ENCODE peak calls at places on chromosomes 6 and 20, in nine cellular contexts. One of them, this sample, is unnamed.

GRCh38 chr20:46357030-46357514 is 48.8 kb upstream of the CDH22 start:
- DNase-seq in effector CD8-positive, alpha-beta T cell: no peak
- DNase-seq in fibroblast of lung: no peak
- DNase-seq in SJSA1: no peak
- DNase-seq in CMK: no peak
- DNase-seq in activated T-cell treated with anti-CD3 and anti-CD28 coated beads, Interleukin-2, amount 50 U/mL, for 72 hours: no peak
- DNase-seq in HT1080: no peak
- DNase-seq in MM.1S: no peak
- DNase-seq in stimulated activated effector memory CD8-positive, alpha-beta T cell treated with anti-CD3 and anti-CD28 coated beads, Interleukin-12 subunit alpha, Interleukin-12 subunit beta, amount 100 ng/mL, for 72 hours: no peak
- DNase-seq in this sample: no peak

GRCh38 chr20:13353261-13353945 is 132.3 kb downstream of the ISM1 start:
- DNase-seq in CMK: no peak
- DNase-seq in stimulated activated effector memory CD8-positive, alpha-beta T cell treated with anti-CD3 and anti-CD28 coated beads, Interleukin-12 subunit alpha, Interleukin-12 subunit beta, amount 100 ng/mL, for 72 hours: no peak
- DNase-seq in SJSA1: no peak
- DNase-seq in HT1080: no peak
- DNase-seq in MM.1S: no peak
- DNase-seq in fibroblast of lung: peak; percentile 20
- DNase-seq in effector CD8-positive, alpha-beta T cell: no peak
- DNase-seq in activated T-cell treated with anti-CD3 and anti-CD28 coated beads, Interleukin-2, amount 50 U/mL, for 72 hours: no peak
- DNase-seq in this sample: no peak

GRCh38 chr6:116996842-116997241 is 119.8 kb downstream of the RFX6 start:
- DNase-seq in SJSA1: no peak
- DNase-seq in effector CD8-positive, alpha-beta T cell: no peak
- DNase-seq in fibroblast of lung: no peak
- DNase-seq in CMK: no peak
- DNase-seq in activated T-cell treated with anti-CD3 and anti-CD28 coated beads, Interleukin-2, amount 50 U/mL, for 72 hours: no peak
- DNase-seq in HT1080: no peak
- DNase-seq in MM.1S: no peak
- DNase-seq in stimulated activated effector memory CD8-positive, alpha-beta T cell treated with anti-CD3 and anti-CD28 coated beads, Interleukin-12 subunit alpha, Interleukin-12 subunit beta, amount 100 ng/mL, for 72 hours: no peak
- DNase-seq in this sample: no peak

GRCh38 chr6:167710521-167710920 is 116.2 kb upstream of the AFDN start:
- DNase-seq in fibroblast of lung: no peak
- DNase-seq in CMK: no peak
- DNase-seq in stimulated activated effector memory CD8-positive, alpha-beta T cell treated with anti-CD3 and anti-CD28 coated beads, Interleukin-12 subunit alpha, Interleukin-12 subunit beta, amount 100 ng/mL, for 72 hours: no peak
- DNase-seq in SJSA1: no peak
- DNase-seq in activated T-cell treated with anti-CD3 and anti-CD28 coated beads, Interleukin-2, amount 50 U/mL, for 72 hours: no peak
- DNase-seq in HT1080: no peak
- DNase-seq in MM.1S: no peak
- DNase-seq in effector CD8-positive, alpha-beta T cell: no peak
- DNase-seq in this sample: no peak

GRCh38 chr6:31888281-31889258 is 8.9 kb downstream of the EHMT2 start:
- DNase-seq in effector CD8-positive, alpha-beta T cell: peak; percentile 44
- DNase-seq in MM.1S: no peak
- DNase-seq in HT1080: no peak
- DNase-seq in SJSA1: no peak
- DNase-seq in fibroblast of lung: no peak
- DNase-seq in activated T-cell treated with anti-CD3 and anti-CD28 coated beads, Interleukin-2, amount 50 U/mL, for 72 hours: peak; percentile 64
- DNase-seq in stimulated activated effector memory CD8-positive, alpha-beta T cell treated with anti-CD3 and anti-CD28 coated beads, Interleukin-12 subunit alpha, Interleukin-12 subunit beta, amount 100 ng/mL, for 72 hours: peak; percentile 80
- DNase-seq in CMK: no peak
- DNase-seq in this sample: no peak

GRCh38 chr20:10861619-10862018 is 187.8 kb upstream of the JAG1 start:
- DNase-seq in SJSA1: peak; percentile 23
- DNase-seq in HT1080: no peak
- DNase-seq in MM.1S: no peak
- DNase-seq in effector CD8-positive, alpha-beta T cell: no peak
- DNase-seq in CMK: no peak
- DNase-seq in activated T-cell treated with anti-CD3 and anti-CD28 coated beads, Interleukin-2, amount 50 U/mL, for 72 hours: no peak
- DNase-seq in fibroblast of lung: no peak
- DNase-seq in stimulated activated effector memory CD8-positive, alpha-beta T cell treated with anti-CD3 and anti-CD28 coated beads, Interleukin-12 subunit alpha, Interleukin-12 subunit beta, amount 100 ng/mL, for 72 hours: no peak
- DNase-seq in this sample: no peak

GRCh38 chr6:97203343-97203742 is 79.7 kb downstream of the MMS22L start:
- DNase-seq in fibroblast of lung: peak; percentile 26
- DNase-seq in stimulated activated effector memory CD8-positive, alpha-beta T cell treated with anti-CD3 and anti-CD28 coated beads, Interleukin-12 subunit alpha, Interleukin-12 subunit beta, amount 100 ng/mL, for 72 hours: no peak
- DNase-seq in HT1080: no peak
- DNase-seq in SJSA1: no peak
- DNase-seq in CMK: no peak
- DNase-seq in effector CD8-positive, alpha-beta T cell: no peak
- DNase-seq in MM.1S: no peak
- DNase-seq in activated T-cell treated with anti-CD3 and anti-CD28 coated beads, Interleukin-2, amount 50 U/mL, for 72 hours: no peak
- DNase-seq in this sample: no peak

GRCh38 chr6:89492025-89492640 is 59.2 kb downstream of the ANKRD6 start:
- DNase-seq in MM.1S: no peak
- DNase-seq in HT1080: no peak
- DNase-seq in activated T-cell treated with anti-CD3 and anti-CD28 coated beads, Interleukin-2, amount 50 U/mL, for 72 hours: no peak
- DNase-seq in effector CD8-positive, alpha-beta T cell: no peak
- DNase-seq in stimulated activated effector memory CD8-positive, alpha-beta T cell treated with anti-CD3 and anti-CD28 coated beads, Interleukin-12 subunit alpha, Interleukin-12 subunit beta, amount 100 ng/mL, for 72 hours: no peak
- DNase-seq in fibroblast of lung: no peak
- DNase-seq in CMK: no peak
- DNase-seq in SJSA1: no peak
- DNase-seq in this sample: no peak

GRCh38 chr6:11830105-11830504 is 51.5 kb upstream of the ADTRP start:
- DNase-seq in CMK: no peak
- DNase-seq in HT1080: no peak
- DNase-seq in activated T-cell treated with anti-CD3 and anti-CD28 coated beads, Interleukin-2, amount 50 U/mL, for 72 hours: no peak
- DNase-seq in SJSA1: no peak
- DNase-seq in effector CD8-positive, alpha-beta T cell: no peak
- DNase-seq in stimulated activated effector memory CD8-positive, alpha-beta T cell treated with anti-CD3 and anti-CD28 coated beads, Interleukin-12 subunit alpha, Interleukin-12 subunit beta, amount 100 ng/mL, for 72 hours: no peak
- DNase-seq in fibroblast of lung: no peak
- DNase-seq in MM.1S: peak; percentile 96
- DNase-seq in this sample: no peak

GRCh38 chr6:113172531-113172966 is 684.6 kb upstream of the MARCKS start:
- DNase-seq in SJSA1: no peak
- DNase-seq in stimulated activated effector memory CD8-positive, alpha-beta T cell treated with anti-CD3 and anti-CD28 coated beads, Interleukin-12 subunit alpha, Interleukin-12 subunit beta, amount 100 ng/mL, for 72 hours: no peak
- DNase-seq in effector CD8-positive, alpha-beta T cell: no peak
- DNase-seq in fibroblast of lung: peak; percentile 24
- DNase-seq in CMK: no peak
- DNase-seq in activated T-cell treated with anti-CD3 and anti-CD28 coated beads, Interleukin-2, amount 50 U/mL, for 72 hours: no peak
- DNase-seq in MM.1S: no peak
- DNase-seq in HT1080: no peak
- DNase-seq in this sample: no peak

GRCh38 chr6:53233309-53233708 is 84.7 kb upstream of the GCM1 start:
- DNase-seq in MM.1S: no peak
- DNase-seq in fibroblast of lung: no peak
- DNase-seq in SJSA1: no peak
- DNase-seq in activated T-cell treated with anti-CD3 and anti-CD28 coated beads, Interleukin-2, amount 50 U/mL, for 72 hours: no peak
- DNase-seq in CMK: no peak
- DNase-seq in stimulated activated effector memory CD8-positive, alpha-beta T cell treated with anti-CD3 and anti-CD28 coated beads, Interleukin-12 subunit alpha, Interleukin-12 subunit beta, amount 100 ng/mL, for 72 hours: no peak
- DNase-seq in HT1080: peak; percentile 44
- DNase-seq in effector CD8-positive, alpha-beta T cell: no peak
- DNase-seq in this sample: no peak

GRCh38 chr6:4994741-4995140 is 9.1 kb downstream of the RPP40 start:
- DNase-seq in HT1080: no peak
- DNase-seq in MM.1S: no peak
- DNase-seq in stimulated activated effector memory CD8-positive, alpha-beta T cell treated with anti-CD3 and anti-CD28 coated beads, Interleukin-12 subunit alpha, Interleukin-12 subunit beta, amount 100 ng/mL, for 72 hours: no peak
- DNase-seq in CMK: no peak
- DNase-seq in activated T-cell treated with anti-CD3 and anti-CD28 coated beads, Interleukin-2, amount 50 U/mL, for 72 hours: no peak
- DNase-seq in SJSA1: no peak
- DNase-seq in fibroblast of lung: no peak
- DNase-seq in effector CD8-positive, alpha-beta T cell: no peak
- DNase-seq in this sample: no peak

GRCh38 chr6:148548065-148548748 is 198.6 kb upstream of the UST start:
- DNase-seq in MM.1S: no peak
- DNase-seq in activated T-cell treated with anti-CD3 and anti-CD28 coated beads, Interleukin-2, amount 50 U/mL, for 72 hours: no peak
- DNase-seq in HT1080: no peak
- DNase-seq in stimulated activated effector memory CD8-positive, alpha-beta T cell treated with anti-CD3 and anti-CD28 coated beads, Interleukin-12 subunit alpha, Interleukin-12 subunit beta, amount 100 ng/mL, for 72 hours: no peak
- DNase-seq in CMK: no peak
- DNase-seq in effector CD8-positive, alpha-beta T cell: no peak
- DNase-seq in fibroblast of lung: peak; percentile 86
- DNase-seq in SJSA1: no peak
- DNase-seq in this sample: no peak

GRCh38 chr6:13873288-13874190 is 51.2 kb upstream of the RNF182 start:
- DNase-seq in HT1080: peak; percentile 56
- DNase-seq in SJSA1: peak; percentile 28
- DNase-seq in MM.1S: peak; percentile 55
- DNase-seq in stimulated activated effector memory CD8-positive, alpha-beta T cell treated with anti-CD3 and anti-CD28 coated beads, Interleukin-12 subunit alpha, Interleukin-12 subunit beta, amount 100 ng/mL, for 72 hours: peak; percentile 80
- DNase-seq in effector CD8-positive, alpha-beta T cell: peak; percentile 66
- DNase-seq in activated T-cell treated with anti-CD3 and anti-CD28 coated beads, Interleukin-2, amount 50 U/mL, for 72 hours: peak; percentile 81
- DNase-seq in CMK: no peak
- DNase-seq in fibroblast of lung: no peak
- DNase-seq in this sample: no peak

GRCh38 chr6:43780891-43781571 is 11.0 kb downstream of the VEGFA start:
- DNase-seq in MM.1S: no peak
- DNase-seq in stimulated activated effector memory CD8-positive, alpha-beta T cell treated with anti-CD3 and anti-CD28 coated beads, Interleukin-12 subunit alpha, Interleukin-12 subunit beta, amount 100 ng/mL, for 72 hours: no peak
- DNase-seq in effector CD8-positive, alpha-beta T cell: no peak
- DNase-seq in CMK: no peak
- DNase-seq in HT1080: no peak
- DNase-seq in SJSA1: no peak
- DNase-seq in activated T-cell treated with anti-CD3 and anti-CD28 coated beads, Interleukin-2, amount 50 U/mL, for 72 hours: no peak
- DNase-seq in fibroblast of lung: no peak
- DNase-seq in this sample: no peak

GRCh38 chr6:80544500-80545055 is 438.1 kb downstream of the BCKDHB start:
- DNase-seq in MM.1S: no peak
- DNase-seq in stimulated activated effector memory CD8-positive, alpha-beta T cell treated with anti-CD3 and anti-CD28 coated beads, Interleukin-12 subunit alpha, Interleukin-12 subunit beta, amount 100 ng/mL, for 72 hours: no peak
- DNase-seq in activated T-cell treated with anti-CD3 and anti-CD28 coated beads, Interleukin-2, amount 50 U/mL, for 72 hours: no peak
- DNase-seq in HT1080: no peak
- DNase-seq in SJSA1: no peak
- DNase-seq in fibroblast of lung: no peak
- DNase-seq in effector CD8-positive, alpha-beta T cell: no peak
- DNase-seq in CMK: no peak
- DNase-seq in this sample: no peak

GRCh38 chr20:53402233-53403005 is 191.2 kb downstream of the ZNF217 start:
- DNase-seq in CMK: no peak
- DNase-seq in effector CD8-positive, alpha-beta T cell: no peak
- DNase-seq in fibroblast of lung: no peak
- DNase-seq in SJSA1: no peak
- DNase-seq in MM.1S: no peak
- DNase-seq in HT1080: no peak
- DNase-seq in stimulated activated effector memory CD8-positive, alpha-beta T cell treated with anti-CD3 and anti-CD28 coated beads, Interleukin-12 subunit alpha, Interleukin-12 subunit beta, amount 100 ng/mL, for 72 hours: no peak
- DNase-seq in activated T-cell treated with anti-CD3 and anti-CD28 coated beads, Interleukin-2, amount 50 U/mL, for 72 hours: peak; percentile 8
- DNase-seq in this sample: no peak

GRCh38 chr20:53208110-53208908 is 236.2 kb downstream of the TSHZ2 start:
- DNase-seq in effector CD8-positive, alpha-beta T cell: no peak
- DNase-seq in CMK: no peak
- DNase-seq in fibroblast of lung: no peak
- DNase-seq in SJSA1: no peak
- DNase-seq in activated T-cell treated with anti-CD3 and anti-CD28 coated beads, Interleukin-2, amount 50 U/mL, for 72 hours: peak; percentile 19
- DNase-seq in MM.1S: no peak
- DNase-seq in HT1080: no peak
- DNase-seq in stimulated activated effector memory CD8-positive, alpha-beta T cell treated with anti-CD3 and anti-CD28 coated beads, Interleukin-12 subunit alpha, Interleukin-12 subunit beta, amount 100 ng/mL, for 72 hours: no peak
- DNase-seq in this sample: no peak

GRCh38 chr6:75374913-75375530 is 90.4 kb upstream of the TMEM30A start:
- DNase-seq in SJSA1: no peak
- DNase-seq in CMK: no peak
- DNase-seq in effector CD8-positive, alpha-beta T cell: no peak
- DNase-seq in HT1080: no peak
- DNase-seq in fibroblast of lung: no peak
- DNase-seq in activated T-cell treated with anti-CD3 and anti-CD28 coated beads, Interleukin-2, amount 50 U/mL, for 72 hours: no peak
- DNase-seq in MM.1S: no peak
- DNase-seq in stimulated activated effector memory CD8-positive, alpha-beta T cell treated with anti-CD3 and anti-CD28 coated beads, Interleukin-12 subunit alpha, Interleukin-12 subunit beta, amount 100 ng/mL, for 72 hours: no peak
- DNase-seq in this sample: no peak

GRCh38 chr20:7291319-7291943 is 523.9 kb downstream of the BMP2 start:
- DNase-seq in fibroblast of lung: no peak
- DNase-seq in CMK: no peak
- DNase-seq in effector CD8-positive, alpha-beta T cell: no peak
- DNase-seq in HT1080: no peak
- DNase-seq in MM.1S: no peak
- DNase-seq in activated T-cell treated with anti-CD3 and anti-CD28 coated beads, Interleukin-2, amount 50 U/mL, for 72 hours: no peak
- DNase-seq in SJSA1: no peak
- DNase-seq in stimulated activated effector memory CD8-positive, alpha-beta T cell treated with anti-CD3 and anti-CD28 coated beads, Interleukin-12 subunit alpha, Interleukin-12 subunit beta, amount 100 ng/mL, for 72 hours: no peak
- DNase-seq in this sample: no peak

GRCh38 chr20:10034717-10035571 is at the start of gene ANKEF1:
- DNase-seq in SJSA1: peak; percentile 25
- DNase-seq in CMK: peak; percentile 24
- DNase-seq in effector CD8-positive, alpha-beta T cell: peak; percentile 59
- DNase-seq in stimulated activated effector memory CD8-positive, alpha-beta T cell treated with anti-CD3 and anti-CD28 coated beads, Interleukin-12 subunit alpha, Interleukin-12 subunit beta, amount 100 ng/mL, for 72 hours: peak; percentile 87
- DNase-seq in HT1080: peak; percentile 73
- DNase-seq in MM.1S: peak; percentile 89
- DNase-seq in activated T-cell treated with anti-CD3 and anti-CD28 coated beads, Interleukin-2, amount 50 U/mL, for 72 hours: peak; percentile 78
- DNase-seq in fibroblast of lung: peak; percentile 62
- DNase-seq in this sample: peak; percentile 8

GRCh38 chr20:47816487-47817451 is 31.5 kb upstream of the SULF2 start:
- DNase-seq in HT1080: no peak
- DNase-seq in stimulated activated effector memory CD8-positive, alpha-beta T cell treated with anti-CD3 and anti-CD28 coated beads, Interleukin-12 subunit alpha, Interleukin-12 subunit beta, amount 100 ng/mL, for 72 hours: no peak
- DNase-seq in CMK: no peak
- DNase-seq in activated T-cell treated with anti-CD3 and anti-CD28 coated beads, Interleukin-2, amount 50 U/mL, for 72 hours: no peak
- DNase-seq in MM.1S: peak; percentile 90
- DNase-seq in SJSA1: no peak
- DNase-seq in fibroblast of lung: no peak
- DNase-seq in effector CD8-positive, alpha-beta T cell: no peak
- DNase-seq in this sample: no peak

GRCh38 chr6:167906899-167907298 is 80.2 kb downstream of the AFDN start:
- DNase-seq in effector CD8-positive, alpha-beta T cell: no peak
- DNase-seq in stimulated activated effector memory CD8-positive, alpha-beta T cell treated with anti-CD3 and anti-CD28 coated beads, Interleukin-12 subunit alpha, Interleukin-12 subunit beta, amount 100 ng/mL, for 72 hours: no peak
- DNase-seq in SJSA1: no peak
- DNase-seq in fibroblast of lung: peak; percentile 36
- DNase-seq in activated T-cell treated with anti-CD3 and anti-CD28 coated beads, Interleukin-2, amount 50 U/mL, for 72 hours: no peak
- DNase-seq in HT1080: no peak
- DNase-seq in MM.1S: no peak
- DNase-seq in CMK: no peak
- DNase-seq in this sample: peak; percentile 19

GRCh38 chr20:59669451-59669850 is 65.1 kb downstream of the PHACTR3 start:
- DNase-seq in activated T-cell treated with anti-CD3 and anti-CD28 coated beads, Interleukin-2, amount 50 U/mL, for 72 hours: no peak
- DNase-seq in SJSA1: no peak
- DNase-seq in stimulated activated effector memory CD8-positive, alpha-beta T cell treated with anti-CD3 and anti-CD28 coated beads, Interleukin-12 subunit alpha, Interleukin-12 subunit beta, amount 100 ng/mL, for 72 hours: no peak
- DNase-seq in fibroblast of lung: no peak
- DNase-seq in CMK: no peak
- DNase-seq in HT1080: no peak
- DNase-seq in MM.1S: no peak
- DNase-seq in effector CD8-positive, alpha-beta T cell: no peak
- DNase-seq in this sample: no peak